ENCODE peak calls at places on chromosomes 3 and 15, in four cellular contexts. R, W, A and Z are unnamed samples.

GRCh38 chr15:30943654-30944335 is 40.1 kb downstream of the FAN1 start:
- DNase-seq in R (no peak), W (no peak), A (no peak), Z (no peak)

GRCh38 chr15:93164409-93164808 is 75.4 kb upstream of the RGMA start:
- DNase-seq in R (no peak), W (no peak), A (no peak), Z (no peak)

GRCh38 chr3:10551821-10552630 is 46.6 kb upstream of the ATP2B2 start:
- DNase-seq in R (peak), W (no peak), A (no peak), Z (peak)

GRCh38 chr3:46114324-46114988 is 87.2 kb upstream of the XCR1 start:
- DNase-seq in R (peak), W (no peak), A (no peak), Z (no peak)

GRCh38 chr15:35305906-35306305 is 220.8 kb upstream of the NANOGP8 start:
- DNase-seq in R (peak), W (no peak), A (no peak), Z (no peak)

GRCh38 chr3:61141184-61141583 is 110.1 kb downstream of the FHIT start:
- DNase-seq in R (no peak), W (no peak), A (no peak), Z (no peak)

GRCh38 chr3:125310623-125311076 is 64.5 kb downstream of the ZNF148 start:
- DNase-seq in R (no peak), W (peak), A (no peak), Z (no peak)

GRCh38 chr3:16050641-16051467 is 123.6 kb upstream of the GALNT15 start:
- DNase-seq in R (no peak), W (no peak), A (peak), Z (no peak)

GRCh38 chr15:99732711-99733267 is 448 bp downstream of the LYSMD4 start:
- DNase-seq in R (no peak), W (peak), A (no peak), Z (peak)

GRCh38 chr3:182133752-182134151 is 422.0 kb downstream of the SOX2 start:
- DNase-seq in R (no peak), W (no peak), A (no peak), Z (no peak)

GRCh38 chr15:90305932-90306331 is 40.5 kb downstream of the NGRN start:
- DNase-seq in R (no peak), W (no peak), A (no peak), Z (no peak)

GRCh38 chr3:132006605-132007204 is 28.1 kb downstream of the CPNE4 start:
- DNase-seq in R (peak), W (peak), A (no peak), Z (no peak)

GRCh38 chr3:127226946-127227842 is 34.3 kb downstream of the PRR23E start:
- DNase-seq in R (no peak), W (no peak), A (no peak), Z (no peak)

GRCh38 chr3:161854232-161854771 is 357.7 kb downstream of the OTOL1 start:
- DNase-seq in R (peak), W (peak), A (no peak), Z (no peak)
- TF ChIP-seq CTCF in R (peak), W (no peak), A (no peak), Z (no peak)

GRCh38 chr15:101727186-101727585 is 2.9 kb upstream of the TARS3 start:
- DNase-seq in R (no peak), W (no peak), A (no peak), Z (no peak)

GRCh38 chr15:101725073-101725472 is 800 bp upstream of the TARS3 start:
- DNase-seq in R (no peak), W (no peak), A (no peak), Z (no peak)

GRCh38 chr15:101723161-101723873 is 956 bp downstream of the TARS3 start:
- DNase-seq in R (peak), W (peak), A (no peak), Z (no peak)

GRCh38 chr15:101723874-101724674 is at the start of gene TARS3:
- DNase-seq in R (peak), W (peak), A (peak), Z (peak)

GRCh38 chr15:101724675-101725005 is 367 bp upstream of the TARS3 start:
- DNase-seq in R (no peak), W (no peak), A (no peak), Z (no peak)
- H3K4me3 ChIP-seq in R (peak), W (no peak), A (peak), Z (no peak)

GRCh38 chr3:64267774-64268604 is 42.7 kb upstream of the PRICKLE2 start:
- DNase-seq in R (peak), W (peak), A (peak), Z (peak)
- TF ChIP-seq POLR2A in R (peak), W (peak), A (no peak), Z (no peak)

DNA sequence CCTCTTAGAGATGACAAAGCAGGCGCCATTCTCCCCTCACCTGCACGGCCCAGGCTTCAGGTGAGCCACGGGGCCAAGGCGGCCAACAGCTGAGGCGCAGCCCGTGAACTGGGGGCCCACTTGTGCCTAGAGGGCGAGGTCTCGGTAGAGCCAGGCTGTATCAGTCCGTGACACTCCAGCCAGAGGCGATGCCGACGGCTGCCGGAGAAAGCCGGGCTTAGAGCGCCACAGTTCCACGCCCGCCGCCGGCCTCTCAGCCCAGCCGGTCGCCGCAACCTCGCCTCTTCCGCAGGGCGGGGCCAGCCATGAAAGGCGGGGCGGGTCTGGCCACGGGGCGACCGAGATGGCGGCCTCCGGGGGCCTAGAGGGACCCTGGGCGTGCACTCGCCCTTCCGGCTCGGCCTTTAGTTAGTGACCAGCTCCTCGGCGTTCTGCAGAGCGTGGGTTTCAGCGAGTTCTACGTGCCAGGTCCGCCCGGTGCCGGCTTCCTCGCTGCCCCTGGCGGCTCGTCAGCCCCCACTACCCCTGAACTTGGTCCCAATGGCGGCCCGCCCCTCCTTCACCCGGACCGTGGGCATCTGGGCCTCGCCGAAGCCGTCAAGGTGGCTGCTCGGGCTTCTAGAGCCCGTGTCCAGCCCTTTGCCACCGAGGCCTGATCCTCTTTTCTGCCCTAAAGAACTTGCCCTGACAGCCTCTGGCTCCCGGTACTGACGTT is at the start of gene ZNF621:
- DNase-seq in R (peak), W (peak), A (peak), Z (peak)
- TF ChIP-seq CTCF in R (no peak), W (no peak), A (peak), Z (no peak)

DNA sequence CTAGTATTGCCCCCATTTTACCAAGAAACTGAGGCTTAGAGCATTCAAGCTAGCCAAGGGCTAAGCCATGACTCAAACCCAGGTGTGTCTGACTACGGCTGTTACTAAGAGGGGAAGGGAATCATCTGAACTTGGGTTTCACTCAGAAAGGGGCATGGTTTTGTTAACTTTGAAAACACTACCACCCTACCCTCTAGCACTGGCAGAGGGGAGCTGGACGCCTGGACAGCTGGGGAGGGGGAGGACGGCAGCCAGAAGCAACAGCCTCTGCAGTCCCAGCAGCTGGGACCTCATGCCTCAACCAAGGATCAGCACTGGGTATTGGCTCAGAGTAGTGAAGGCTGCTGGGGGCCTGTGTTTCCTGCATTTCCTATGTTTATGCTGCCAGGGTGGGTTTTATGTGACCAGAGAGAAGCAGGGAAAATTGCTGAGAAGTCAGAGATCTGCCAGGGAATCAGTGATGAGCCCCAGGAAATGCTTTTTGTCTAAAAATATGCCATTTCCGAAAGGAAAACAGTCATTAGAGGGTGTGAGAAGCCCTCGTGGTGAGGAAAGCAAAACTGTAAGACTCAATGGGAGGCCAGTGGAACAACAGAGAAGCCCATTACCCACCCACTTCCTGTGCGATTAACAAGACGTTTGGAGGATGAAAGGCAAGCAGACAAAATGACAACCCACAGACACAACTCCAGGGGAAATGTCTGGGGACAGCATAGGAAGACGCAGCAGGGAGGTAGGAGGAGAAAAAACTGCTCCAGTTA is 41.2 kb downstream of the LIPC start:
- DNase-seq in R (peak), W (no peak), A (no peak), Z (no peak)
- H3K4me3 ChIP-seq in R (no peak), W (no peak), A (no peak), Z (no peak)

GRCh38 chr3:27590437-27591320 is 106.5 kb upstream of the SLC4A7 start:
- DNase-seq in R (peak), W (no peak), A (no peak), Z (no peak)
- TF ChIP-seq POLR2A in R (no peak), W (no peak), A (no peak), Z (no peak)

GRCh38 chr3:184039414-184039813 is 7.9 kb downstream of the HTR3D start:
- DNase-seq in R (no peak), W (no peak), A (no peak), Z (no peak)

GRCh38 chr3:184042617-184043016 is 10.2 kb upstream of the HTR3C start:
- DNase-seq in R (no peak), W (no peak), A (no peak), Z (no peak)

GRCh38 chr3:184037816-184038215 is 6.3 kb downstream of the HTR3D start:
- DNase-seq in R (no peak), W (no peak), A (no peak), Z (no peak)

DNA sequence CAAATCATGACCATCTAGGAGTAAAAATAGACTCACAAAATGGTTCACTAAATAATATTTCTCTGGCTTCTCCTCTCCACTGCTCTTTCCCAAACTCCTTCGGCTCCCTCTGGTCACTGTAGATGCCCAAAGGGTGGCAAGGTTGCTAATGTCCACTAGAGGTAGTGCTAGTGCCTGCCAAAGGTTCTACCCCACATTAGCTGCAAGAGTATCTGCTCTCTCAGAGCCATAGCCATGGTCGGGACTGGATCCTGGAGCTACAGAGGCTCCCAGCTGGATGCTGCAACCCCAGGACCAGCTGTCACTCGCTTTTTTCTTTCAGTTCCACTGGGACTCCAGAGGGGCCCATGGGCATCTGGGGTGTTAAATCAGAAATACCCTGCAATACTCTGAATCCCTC is 8.5 kb downstream of the HTR3D start:
- DNase-seq in R (peak), W (peak), A (no peak), Z (no peak)
- TF ChIP-seq CTCF in R (peak), W (peak), A (peak), Z (no peak)

DNA sequence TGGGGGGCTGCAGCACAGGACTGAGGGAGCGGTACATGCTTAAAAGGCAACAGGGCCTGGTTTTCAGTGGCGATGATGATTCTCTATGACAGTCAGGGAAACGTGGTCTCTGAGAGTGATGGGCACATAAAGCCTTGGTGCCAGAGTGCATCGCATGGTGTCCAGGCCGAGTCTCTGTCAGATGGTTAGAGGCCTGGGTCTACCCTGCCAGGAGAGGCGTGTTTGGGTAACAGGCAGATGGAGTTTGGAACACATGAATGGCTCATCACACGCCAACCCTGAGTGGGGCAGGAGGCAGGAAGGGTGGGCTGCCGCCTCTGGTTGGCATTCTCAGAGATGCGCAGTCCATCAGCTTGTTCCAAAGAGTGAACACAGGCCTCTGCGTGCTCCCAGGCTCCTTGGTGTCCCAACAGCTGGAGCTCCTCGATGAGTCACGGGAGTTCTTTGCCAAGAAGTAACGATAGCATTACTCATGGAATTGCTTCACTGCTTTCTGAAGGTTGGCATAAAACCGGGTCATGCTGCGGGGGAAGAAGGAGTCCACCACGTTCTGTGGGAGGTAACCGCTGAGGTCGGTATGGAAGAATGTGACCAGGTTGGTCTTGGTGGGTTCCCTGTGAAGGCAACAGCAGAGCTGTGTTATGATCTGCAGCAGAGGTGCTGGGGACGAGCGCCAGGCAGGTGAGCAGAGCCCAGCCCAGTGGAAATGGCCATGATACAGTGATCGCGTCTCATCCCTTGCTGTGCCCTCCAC is 11.0 kb downstream of the STARD5 start:
- DNase-seq in R (peak), W (peak), A (peak), Z (peak)
- H3K4me3 ChIP-seq in R (no peak), W (no peak), A (no peak), Z (no peak)

GRCh38 chr15:40754574-40754882 is 526 bp downstream of the RMDN3 start:
- DNase-seq in R (no peak), W (peak), A (peak), Z (no peak)

GRCh38 chr15:40751745-40752144 is 3.3 kb downstream of the RMDN3 start:
- DNase-seq in R (no peak), W (no peak), A (no peak), Z (no peak)

GRCh38 chr15:40756938-40757337 is 1.9 kb upstream of the RMDN3 start:
- DNase-seq in R (no peak), W (no peak), A (no peak), Z (no peak)

GRCh38 chr15:40755821-40756220 is 767 bp upstream of the RMDN3 start:
- DNase-seq in R (no peak), W (no peak), A (no peak), Z (no peak)

DNA sequence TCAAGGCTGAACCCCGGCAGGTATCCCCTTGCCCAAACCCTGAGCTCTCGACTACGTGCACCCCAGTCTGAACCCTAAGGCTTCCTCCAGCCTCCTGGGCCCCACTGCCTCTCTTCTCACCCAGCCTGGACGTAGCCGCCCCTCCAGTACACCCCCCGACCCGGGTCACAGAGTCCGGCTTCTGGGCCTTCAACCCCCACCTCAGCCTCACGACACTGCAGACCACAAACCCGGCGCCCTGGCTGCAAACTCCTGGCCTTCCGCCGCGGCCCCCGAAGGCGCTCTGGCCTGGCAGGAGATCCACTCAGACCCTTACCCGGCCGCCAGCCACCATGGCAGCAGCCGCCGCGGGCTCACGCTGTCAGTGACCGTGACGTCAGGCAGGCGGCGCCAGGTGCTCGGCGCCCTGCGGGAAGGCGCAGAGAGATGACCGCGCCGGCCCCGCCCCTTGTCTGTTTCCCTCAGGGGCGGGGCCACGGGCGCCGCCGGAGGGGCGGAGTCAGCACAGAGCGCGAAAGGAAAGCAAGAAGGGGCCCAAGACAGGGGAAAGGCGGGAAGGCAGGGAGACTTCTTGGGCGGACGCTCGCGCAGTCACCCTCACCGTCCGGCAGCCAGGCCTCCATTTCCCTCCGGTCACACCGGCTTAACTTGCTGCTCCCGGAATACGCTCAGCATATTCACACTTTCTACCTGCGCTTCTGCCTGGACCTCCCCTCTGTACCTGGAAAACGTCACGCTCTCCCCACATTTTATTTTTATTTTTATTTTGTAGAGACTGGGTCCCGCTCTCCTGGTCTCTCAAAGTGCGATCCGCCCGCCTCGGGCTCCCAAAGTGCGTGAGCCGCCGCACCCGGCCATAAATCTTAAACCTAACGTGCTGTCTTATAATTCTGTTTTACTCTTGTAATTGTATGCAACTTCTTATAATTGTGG is at the start of gene RMDN3:
- DNase-seq in R (peak), W (peak), A (peak), Z (peak)
- TF ChIP-seq POLR2A in R (peak), W (peak), A (no peak), Z (no peak)